ENCODE peak calls at places on chromosomes 12 and 14, in nine cellular contexts. One of them, this sample, is unnamed. For H3K4me1, the result is how much of the 10 kb centered on the place peaks cover.

GRCh38 chr14:54659365-54659764 is 92.4 kb downstream of the SAMD4A start:
- DNase-seq in mesendoderm: no peak
- DNase-seq in body of pancreas: no peak
- DNase-seq in heart left ventricle: no peak
- DNase-seq in astrocyte: no peak
- DNase-seq in GM23338: no peak
- DNase-seq in lung: no peak
- DNase-seq in MM.1S: no peak
- DNase-seq in IMR-90: no peak
- DNase-seq in this sample: no peak

GRCh38 chr14:95294320-95294719 is 25.4 kb downstream of the CLMN start:
- DNase-seq in mesendoderm: no peak
- DNase-seq in body of pancreas: no peak
- DNase-seq in heart left ventricle: no peak
- DNase-seq in astrocyte: no peak
- DNase-seq in GM23338: no peak
- DNase-seq in lung: no peak
- DNase-seq in MM.1S: no peak
- DNase-seq in IMR-90: no peak
- DNase-seq in this sample: no peak

GRCh38 chr12:50505945-50506344 is 1.2 kb downstream of the DIP2B start:
- DNase-seq in mesendoderm: no peak
- DNase-seq in body of pancreas: peak
- DNase-seq in heart left ventricle: no peak
- DNase-seq in astrocyte: no peak
- DNase-seq in GM23338: no peak
- DNase-seq in lung: peak
- DNase-seq in MM.1S: no peak
- DNase-seq in IMR-90: no peak
- DNase-seq in this sample: no peak

GRCh38 chr14:93928184-93929047 is 1.3 kb downstream of the FAM181A start:
- DNase-seq in mesendoderm: no peak
- DNase-seq in body of pancreas: no peak
- DNase-seq in heart left ventricle: no peak
- DNase-seq in astrocyte: no peak
- DNase-seq in GM23338: no peak
- DNase-seq in lung: no peak
- DNase-seq in MM.1S: no peak
- DNase-seq in IMR-90: no peak
- DNase-seq in this sample: no peak

GRCh38 chr12:56800221-56800620 is 37.1 kb downstream of the HSD17B6 start:
- DNase-seq in mesendoderm: no peak
- DNase-seq in body of pancreas: no peak
- DNase-seq in heart left ventricle: no peak
- DNase-seq in astrocyte: no peak
- DNase-seq in GM23338: no peak
- DNase-seq in lung: no peak
- DNase-seq in MM.1S: no peak
- DNase-seq in IMR-90: no peak
- DNase-seq in this sample: no peak

GRCh38 chr14:24398298-24398942 is 383 bp upstream of the NYNRIN start:
- DNase-seq in mesendoderm: peak
- DNase-seq in body of pancreas: no peak
- DNase-seq in heart left ventricle: peak
- DNase-seq in astrocyte: no peak
- DNase-seq in GM23338: peak
- DNase-seq in lung: no peak
- DNase-seq in MM.1S: no peak
- DNase-seq in IMR-90: no peak
- DNase-seq in this sample: no peak

GRCh38 chr12:53754633-53755261 is 3.0 kb upstream of the CISTR start:
- DNase-seq in mesendoderm: no peak
- DNase-seq in body of pancreas: no peak
- DNase-seq in heart left ventricle: no peak
- DNase-seq in astrocyte: peak
- DNase-seq in GM23338: no peak
- DNase-seq in lung: peak
- DNase-seq in MM.1S: no peak
- DNase-seq in IMR-90: peak
- DNase-seq in this sample: no peak

GRCh38 chr12:20364501-20364900 is 3.8 kb upstream of the PDE3A start:
- DNase-seq in mesendoderm: no peak
- DNase-seq in body of pancreas: no peak
- DNase-seq in heart left ventricle: no peak
- DNase-seq in astrocyte: no peak
- DNase-seq in GM23338: no peak
- DNase-seq in lung: no peak
- DNase-seq in MM.1S: no peak
- DNase-seq in IMR-90: no peak
- DNase-seq in this sample: no peak

GRCh38 chr12:12240671-12241345 is 26.0 kb downstream of the LRP6 start:
- DNase-seq in mesendoderm: no peak
- DNase-seq in body of pancreas: no peak
- DNase-seq in heart left ventricle: no peak
- DNase-seq in astrocyte: peak
- DNase-seq in GM23338: no peak
- DNase-seq in lung: no peak
- DNase-seq in MM.1S: no peak
- DNase-seq in IMR-90: peak
- DNase-seq in this sample: no peak

GRCh38 chr14:21039585-21040369 is 2.4 kb upstream of the RNASE7 start:
- DNase-seq in mesendoderm: peak
- DNase-seq in body of pancreas: peak
- DNase-seq in heart left ventricle: no peak
- DNase-seq in astrocyte: peak
- DNase-seq in GM23338: peak
- DNase-seq in lung: no peak
- DNase-seq in MM.1S: peak
- DNase-seq in IMR-90: peak
- DNase-seq in this sample: no peak

GRCh38 chr12:111041091-111041490 is 120.7 kb upstream of the MYL2 start:
- DNase-seq in mesendoderm: no peak
- DNase-seq in body of pancreas: no peak
- DNase-seq in heart left ventricle: no peak
- DNase-seq in astrocyte: no peak
- DNase-seq in GM23338: no peak
- DNase-seq in lung: no peak
- DNase-seq in MM.1S: peak
- DNase-seq in IMR-90: no peak
- DNase-seq in this sample: no peak

GRCh38 chr14:99230271-99231141 is 41.5 kb downstream of the BCL11B start:
- DNase-seq in mesendoderm: peak
- DNase-seq in body of pancreas: peak
- DNase-seq in heart left ventricle: no peak
- DNase-seq in astrocyte: no peak
- DNase-seq in GM23338: peak
- DNase-seq in lung: no peak
- DNase-seq in MM.1S: peak
- DNase-seq in IMR-90: no peak
- DNase-seq in this sample: no peak

GRCh38 chr14:99231850-99232401 is 40.1 kb downstream of the BCL11B start:
- DNase-seq in mesendoderm: peak
- DNase-seq in body of pancreas: no peak
- DNase-seq in heart left ventricle: no peak
- DNase-seq in astrocyte: peak
- DNase-seq in GM23338: peak
- DNase-seq in lung: no peak
- DNase-seq in MM.1S: no peak
- DNase-seq in IMR-90: no peak
- DNase-seq in this sample: peak

GRCh38 chr14:99229654-99230215 is 42.3 kb downstream of the BCL11B start:
- DNase-seq in mesendoderm: no peak
- DNase-seq in body of pancreas: no peak
- DNase-seq in heart left ventricle: no peak
- DNase-seq in astrocyte: peak
- DNase-seq in GM23338: no peak
- DNase-seq in lung: no peak
- DNase-seq in MM.1S: no peak
- DNase-seq in IMR-90: no peak
- DNase-seq in this sample: peak

GRCh38 chr14:99232406-99233214 is 39.4 kb downstream of the BCL11B start:
- DNase-seq in mesendoderm: no peak
- DNase-seq in body of pancreas: no peak
- DNase-seq in heart left ventricle: no peak
- DNase-seq in astrocyte: no peak
- DNase-seq in GM23338: no peak
- DNase-seq in lung: no peak
- DNase-seq in MM.1S: no peak
- DNase-seq in IMR-90: no peak
- DNase-seq in this sample: no peak

GRCh38 chr14:99231181-99231849 is 40.7 kb downstream of the BCL11B start:
- DNase-seq in mesendoderm: no peak
- DNase-seq in body of pancreas: no peak
- DNase-seq in heart left ventricle: no peak
- DNase-seq in astrocyte: no peak
- DNase-seq in GM23338: no peak
- DNase-seq in lung: no peak
- DNase-seq in MM.1S: no peak
- DNase-seq in IMR-90: no peak
- DNase-seq in this sample: no peak
- H3K4me1 ChIP-seq in mesendoderm: under half
- H3K4me1 ChIP-seq in body of pancreas: under half
- H3K4me1 ChIP-seq in heart left ventricle: under half
- H3K4me1 ChIP-seq in astrocyte: under half
- H3K4me1 ChIP-seq in GM23338: under half
- H3K4me1 ChIP-seq in lung: under half
- H3K4me1 ChIP-seq in MM.1S: under half
- H3K4me1 ChIP-seq in IMR-90: under half
- H3K4me1 ChIP-seq in this sample: under half

GRCh38 chr14:26412421-26412820 is 185.4 kb downstream of the NOVA1 start:
- DNase-seq in mesendoderm: peak
- DNase-seq in body of pancreas: no peak
- DNase-seq in heart left ventricle: no peak
- DNase-seq in astrocyte: no peak
- DNase-seq in GM23338: no peak
- DNase-seq in lung: no peak
- DNase-seq in MM.1S: no peak
- DNase-seq in IMR-90: no peak
- DNase-seq in this sample: no peak
- H3K27ac ChIP-seq in mesendoderm: peak
- H3K27ac ChIP-seq in body of pancreas: no peak
- H3K27ac ChIP-seq in heart left ventricle: no peak
- H3K27ac ChIP-seq in astrocyte: no peak
- H3K27ac ChIP-seq in GM23338: no peak
- H3K27ac ChIP-seq in lung: no peak
- H3K27ac ChIP-seq in MM.1S: no peak
- H3K27ac ChIP-seq in IMR-90: no peak
- H3K27ac ChIP-seq in this sample: no peak

DNA sequence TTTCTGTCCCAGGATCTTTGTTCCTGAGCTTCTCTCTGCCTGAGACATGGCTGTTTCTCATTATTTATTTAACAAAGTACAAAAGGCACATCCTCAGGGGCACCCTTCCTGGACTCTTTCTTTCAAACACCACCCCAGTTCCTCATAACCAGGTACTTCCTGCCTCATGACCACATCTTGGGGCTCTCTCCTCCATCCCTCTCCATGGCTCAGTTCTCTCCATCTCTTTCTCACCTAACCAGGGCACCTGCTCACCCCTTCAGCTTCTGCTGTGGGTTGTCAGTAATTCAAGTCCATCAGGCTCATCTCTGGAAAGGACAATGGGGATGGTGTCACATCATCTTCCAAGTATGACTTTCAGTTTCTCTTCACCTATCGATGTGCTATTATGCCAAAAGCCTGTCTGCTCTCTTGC is 670.5 kb upstream of the TBX3 start:
- DNase-seq in mesendoderm: no peak
- DNase-seq in body of pancreas: no peak
- DNase-seq in heart left ventricle: no peak
- DNase-seq in astrocyte: no peak
- DNase-seq in GM23338: no peak
- DNase-seq in lung: no peak
- DNase-seq in MM.1S: peak
- DNase-seq in IMR-90: peak
- DNase-seq in this sample: no peak
- H3K4me3 ChIP-seq in mesendoderm: no peak
- H3K4me3 ChIP-seq in body of pancreas: no peak
- H3K4me3 ChIP-seq in heart left ventricle: peak
- H3K4me3 ChIP-seq in astrocyte: peak
- H3K4me3 ChIP-seq in GM23338: no peak
- H3K4me3 ChIP-seq in lung: no peak
- H3K4me3 ChIP-seq in MM.1S: peak
- H3K4me3 ChIP-seq in IMR-90: peak
- H3K4me3 ChIP-seq in this sample: peak

GRCh38 chr12:34253674-34254073 is 231.4 kb downstream of the ALG10 start:
- DNase-seq in mesendoderm: no peak
- DNase-seq in body of pancreas: no peak
- DNase-seq in heart left ventricle: no peak
- DNase-seq in astrocyte: no peak
- DNase-seq in GM23338: no peak
- DNase-seq in lung: no peak
- DNase-seq in MM.1S: no peak
- DNase-seq in IMR-90: no peak
- DNase-seq in this sample: no peak

GRCh38 chr12:34244608-34245007 is 222.3 kb downstream of the ALG10 start:
- DNase-seq in mesendoderm: no peak
- DNase-seq in body of pancreas: no peak
- DNase-seq in heart left ventricle: no peak
- DNase-seq in astrocyte: no peak
- DNase-seq in GM23338: no peak
- DNase-seq in lung: no peak
- DNase-seq in MM.1S: no peak
- DNase-seq in IMR-90: no peak
- DNase-seq in this sample: no peak

DNA sequence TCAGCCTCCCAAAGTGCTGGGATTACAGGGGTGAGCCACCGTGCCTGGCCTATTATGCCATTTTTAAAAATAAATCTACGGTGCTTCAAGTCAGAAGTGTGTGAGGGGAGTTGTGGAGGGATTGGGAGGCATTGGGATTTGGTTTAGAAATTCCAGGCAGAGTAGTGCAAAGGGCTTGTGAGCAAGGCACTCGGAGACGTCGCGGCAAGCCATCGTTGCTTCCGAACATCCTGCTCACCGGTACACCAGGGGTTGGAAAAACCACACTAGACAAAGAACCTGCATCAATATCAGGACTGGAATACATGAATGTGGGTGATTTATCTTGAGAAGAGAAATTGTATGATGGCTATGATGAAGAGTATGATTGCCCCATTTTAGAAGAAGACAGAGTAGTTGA is 227.0 kb downstream of the ALG10 start:
- DNase-seq in mesendoderm: no peak
- DNase-seq in body of pancreas: no peak
- DNase-seq in heart left ventricle: no peak
- DNase-seq in astrocyte: no peak
- DNase-seq in GM23338: peak
- DNase-seq in lung: no peak
- DNase-seq in MM.1S: no peak
- DNase-seq in IMR-90: no peak
- DNase-seq in this sample: no peak
- H3K4me1 ChIP-seq in mesendoderm: under half
- H3K4me1 ChIP-seq in body of pancreas: under half
- H3K4me1 ChIP-seq in heart left ventricle: under half
- H3K4me1 ChIP-seq in astrocyte: under half
- H3K4me1 ChIP-seq in GM23338: under half
- H3K4me1 ChIP-seq in lung: under half
- H3K4me1 ChIP-seq in MM.1S: under half
- H3K4me1 ChIP-seq in IMR-90: under half
- H3K4me1 ChIP-seq in this sample: under half

GRCh38 chr12:52009081-52009751 is 2.5 kb downstream of the TAMALIN start:
- DNase-seq in mesendoderm: no peak
- DNase-seq in body of pancreas: no peak
- DNase-seq in heart left ventricle: peak
- DNase-seq in astrocyte: no peak
- DNase-seq in GM23338: no peak
- DNase-seq in lung: no peak
- DNase-seq in MM.1S: no peak
- DNase-seq in IMR-90: no peak
- DNase-seq in this sample: no peak
- H3K27ac ChIP-seq in mesendoderm: no peak
- H3K27ac ChIP-seq in body of pancreas: peak
- H3K27ac ChIP-seq in heart left ventricle: peak
- H3K27ac ChIP-seq in astrocyte: no peak
- H3K27ac ChIP-seq in GM23338: no peak
- H3K27ac ChIP-seq in lung: peak
- H3K27ac ChIP-seq in MM.1S: no peak
- H3K27ac ChIP-seq in IMR-90: peak
- H3K27ac ChIP-seq in this sample: no peak

This sample was measured in SJSA1.